ENCODE peak calls at places on chromosomes 12 and 14, in five cellular contexts. X, F, H, J and S are unnamed samples.

GRCh38 chr12:116708826-116709756 is 28.8 kb downstream of the SPRING1 start:
- ATAC-seq in X (peak; percentile 78), J (peak; percentile 94), F (peak; percentile 84), H (peak; percentile 70), S (peak; percentile 95)

GRCh38 chr12:75437564-75437963 is 43.0 kb upstream of the GLIPR1 start:
- ATAC-seq in F (peak; percentile 29), H (peak; percentile 46), X (peak; percentile 86), J (peak; percentile 68), S (no peak)

GRCh38 chr12:7144414-7145120 is 14.4 kb downstream of the CLSTN3 start:
- ATAC-seq in H (no peak), F (peak; percentile 21), X (no peak), J (peak; percentile 48), S (peak; percentile 73)

GRCh38 chr14:52002542-52002941 is 13.2 kb downstream of the RTRAF start:
- ATAC-seq in J (no peak), F (peak; percentile 56), X (no peak), H (no peak), S (no peak)

GRCh38 chr14:34931206-34931605 is 51.6 kb upstream of the SRP54 start:
- ATAC-seq in X (peak; percentile 85), H (peak; percentile 91), J (peak; percentile 75), F (peak; percentile 60), S (no peak)

GRCh38 chr12:68674376-68674775 is 12.4 kb upstream of the NUP107 start:
- ATAC-seq in H (no peak), J (no peak), F (no peak), X (no peak), S (no peak)

GRCh38 chr12:40300490-40300889 is 75.7 kb downstream of the LRRK2 start:
- ATAC-seq in J (peak; percentile 61), H (no peak), F (no peak), X (no peak), S (no peak)

GRCh38 chr14:70654609-70655008 is 12.9 kb downstream of the TTC9 start:
- ATAC-seq in F (no peak), H (peak; percentile 48), X (peak; percentile 52), J (no peak), S (no peak)

GRCh38 chr12:10636124-10636523 is 22.7 kb upstream of the MAGOHB start:
- ATAC-seq in J (no peak), X (no peak), H (no peak), F (no peak), S (no peak)

GRCh38 chr12:89947437-89948265 is 239.0 kb upstream of the ATP2B1 start:
- ATAC-seq in F (peak; percentile 72), H (peak; percentile 70), X (peak; percentile 70), J (peak; percentile 77), S (peak; percentile 93)

GRCh38 chr12:64008596-64008995 is 164.1 kb downstream of the SRGAP1 start:
- ATAC-seq in H (no peak), F (no peak), J (no peak), X (no peak), S (no peak)

GRCh38 chr12:89346741-89347324 is 5.5 kb downstream of the DUSP6 start:
- ATAC-seq in H (no peak), F (peak; percentile 43), X (no peak), J (peak; percentile 18), S (peak; percentile 7)

GRCh38 chr12:106894774-106895173 is 60.9 kb upstream of the TMEM263 start:
- ATAC-seq in X (no peak), J (no peak), H (no peak), F (no peak), S (no peak)

GRCh38 chr14:68979722-68980552 is 835 bp upstream of the ACTN1 start:
- ATAC-seq in J (peak; percentile 22), X (no peak), H (no peak), F (peak; percentile 5), S (peak; percentile 5)

GRCh38 chr12:111529424-111530368 is 69.4 kb downstream of the ATXN2 start:
- ATAC-seq in H (peak; percentile 91), X (peak; percentile 93), F (peak; percentile 54), J (peak; percentile 85), S (peak; percentile 90)

GRCh38 chr14:68772761-68773381 is 20.0 kb downstream of the ZFP36L1 start:
- ATAC-seq in J (no peak), F (no peak), X (no peak), H (no peak), S (no peak)

GRCh38 chr14:95889236-95889979 is 12.8 kb downstream of the TUNAR start:
- ATAC-seq in X (no peak), F (no peak), H (no peak), J (no peak), S (no peak)